ENCODE peak calls at places on chromosomes 1 and 21, in ten cellular contexts. X, C, Q, U, V, Y, A, D, Z and H are unnamed samples.

GRCh38 chr1:7519861-7520408 is 251.2 kb upstream of the VAMP3 start:
- DNase-seq in X (no peak), C (no peak), Q (no peak), U (no peak), V (no peak), Y (no peak), A (no peak), D (no peak), Z (no peak), H (no peak)

GRCh38 chr1:176789571-176790090 is 326.7 kb downstream of the PAPPA2 start:
- DNase-seq in X (no peak), C (no peak), Q (no peak), U (no peak), V (no peak), Y (no peak), A (no peak), D (peak; percentile 61), Z (no peak), H (peak; percentile 64)

GRCh38 chr1:229665912-229666558 is 40.0 kb downstream of the URB2 start:
- DNase-seq in X (no peak), C (no peak), Q (no peak), U (no peak), V (no peak), Y (no peak), A (no peak), D (peak; percentile 33), Z (no peak), H (no peak)

GRCh38 chr1:55197106-55197505 is 18.1 kb downstream of the USP24 start:
- DNase-seq in X (no peak), C (no peak), Q (no peak), U (no peak), V (no peak), Y (no peak), A (no peak), D (no peak), Z (no peak), H (no peak)

GRCh38 chr1:81314497-81314896 is 486.2 kb upstream of the ADGRL2 start:
- DNase-seq in X (no peak), C (no peak), Q (no peak), U (no peak), V (no peak), Y (no peak), A (no peak), D (no peak), Z (peak; percentile 53), H (no peak)

GRCh38 chr1:53321366-53321765 is 6.5 kb downstream of the LRP8 start:
- DNase-seq in X (no peak), C (no peak), Q (no peak), U (no peak), V (no peak), Y (no peak), A (no peak), D (no peak), Z (no peak), H (no peak)

GRCh38 chr1:41840592-41841246 is 78.0 kb downstream of the HIVEP3 start:
- DNase-seq in X (peak; percentile 24), C (no peak), Q (no peak), U (no peak), V (no peak), Y (no peak), A (no peak), D (peak; percentile 29), Z (no peak), H (no peak)

GRCh38 chr1:80593197-80593596 is 1207.5 kb upstream of the ADGRL2 start:
- DNase-seq in X (no peak), C (no peak), Q (no peak), U (no peak), V (no peak), Y (no peak), A (no peak), D (no peak), Z (no peak), H (no peak)

GRCh38 chr1:95854457-95854856 is 620.4 kb downstream of the RWDD3 start:
- DNase-seq in X (no peak), C (no peak), Q (no peak), U (no peak), V (no peak), Y (no peak), A (no peak), D (no peak), Z (no peak), H (no peak)

GRCh38 chr21:31493350-31493880 is 149.4 kb upstream of the TIAM1 start:
- DNase-seq in X (no peak), C (no peak), Q (no peak), U (no peak), V (no peak), Y (no peak), A (no peak), D (no peak), Z (no peak), H (no peak)

GRCh38 chr1:13809461-13810159 is 109.6 kb downstream of the PRDM2 start:
- DNase-seq in X (no peak), C (no peak), Q (no peak), U (no peak), V (no peak), Y (no peak), A (no peak), D (no peak), Z (no peak), H (no peak)

GRCh38 chr1:28885472-28885877 is 28.9 kb upstream of the EPB41 start:
- DNase-seq in X (no peak), C (no peak), Q (no peak), U (peak; percentile 2), V (no peak), Y (no peak), A (no peak), D (no peak), Z (no peak), H (no peak)

GRCh38 chr1:28882009-28882628 is 32.2 kb upstream of the EPB41 start:
- DNase-seq in X (peak; percentile 87), C (peak; percentile 89), Q (peak; percentile 88), U (peak; percentile 70), V (peak; percentile 89), Y (peak; percentile 87), A (peak; percentile 48), D (peak; percentile 88), Z (peak; percentile 86), H (peak; percentile 70)

GRCh38 chr1:28886731-28887417 is 27.5 kb upstream of the EPB41 start:
- DNase-seq in X (peak; percentile 85), C (peak; percentile 94), Q (peak; percentile 89), U (peak; percentile 91), V (no peak), Y (no peak), A (peak; percentile 93), D (peak; percentile 71), Z (peak; percentile 79), H (peak; percentile 66)

GRCh38 chr1:28885982-28886730 is 28.2 kb upstream of the EPB41 start:
- DNase-seq in X (no peak), C (no peak), Q (no peak), U (peak; percentile 3), V (no peak), Y (no peak), A (no peak), D (peak; percentile 7), Z (no peak), H (no peak)

DNA sequence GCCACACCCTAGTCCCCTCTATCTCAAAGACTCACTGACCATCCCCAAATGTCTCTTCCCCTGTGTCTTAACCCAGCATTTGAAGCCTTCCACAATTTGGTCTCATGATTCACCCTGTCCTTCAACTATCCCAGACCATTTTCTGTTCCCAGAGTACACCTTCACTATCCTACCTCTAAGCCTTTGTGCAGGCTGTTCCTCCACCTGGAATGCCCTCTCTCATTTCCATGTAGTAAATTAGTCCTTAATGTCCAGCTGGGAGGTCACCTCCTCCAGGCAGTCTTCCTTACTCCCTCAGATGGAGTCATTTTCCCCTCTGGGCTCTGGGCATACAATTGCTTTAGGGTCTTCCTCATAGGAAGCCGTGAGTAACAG is 31.1 kb upstream of the EPB41 start:
- DNase-seq in X (no peak), C (no peak), Q (no peak), U (no peak), V (no peak), Y (no peak), A (no peak), D (no peak), Z (no peak), H (no peak)
- H3K4me3 ChIP-seq in X (no peak overlapping the region), C (no peak overlapping the region), Q (no peak overlapping the region), U (no peak overlapping the region), V (no peak overlapping the region), Y (no peak overlapping the region), A (no peak overlapping the region), D (no peak overlapping the region), Z (no peak overlapping the region), H (no peak overlapping the region)

DNA sequence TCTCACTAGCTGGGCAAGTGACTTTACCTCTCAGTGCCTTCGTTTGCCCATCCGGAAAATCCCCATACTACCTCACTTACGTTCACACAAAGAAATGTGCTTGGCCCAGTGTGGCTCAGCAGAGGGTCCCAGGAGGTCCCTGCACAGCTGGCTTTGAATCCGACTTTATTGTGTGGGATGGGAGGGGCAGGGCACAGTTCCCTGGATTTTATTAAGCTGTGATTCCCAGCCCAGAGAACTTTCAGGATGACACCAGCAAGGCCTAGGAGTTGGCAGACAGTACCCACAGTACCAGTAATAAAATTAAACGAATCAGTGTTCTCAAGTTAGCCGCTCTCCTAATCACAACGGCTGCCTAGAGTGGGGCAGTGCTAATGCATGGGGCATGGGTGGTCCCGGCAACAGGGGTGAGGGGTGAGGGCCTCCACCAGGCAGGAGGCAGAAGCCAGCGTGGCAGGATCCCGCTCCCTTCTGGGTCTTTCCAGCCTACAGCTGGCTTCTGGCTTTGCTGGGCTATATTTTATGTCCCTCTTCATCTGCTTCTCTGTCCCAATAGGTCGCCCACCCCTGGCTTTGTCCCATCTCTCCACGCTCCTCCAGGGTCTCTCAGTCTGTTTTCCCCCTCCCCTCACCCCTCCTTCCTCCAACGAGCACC is 74.9 kb downstream of the VWA5B1 start:
- DNase-seq in X (no peak), C (no peak), Q (no peak), U (no peak), V (no peak), Y (no peak), A (no peak), D (no peak), Z (no peak), H (no peak)
- H3K4me3 ChIP-seq in X (peak overlapping the region; percentile 14), C (no peak overlapping the region), Q (no peak overlapping the region), U (no peak overlapping the region), V (no peak overlapping the region), Y (no peak overlapping the region), A (no peak overlapping the region), D (no peak overlapping the region), Z (no peak overlapping the region), H (no peak overlapping the region)

GRCh38 chr1:233863901-233864545 is 40.5 kb upstream of the SLC35F3 start:
- DNase-seq in X (no peak), C (no peak), Q (no peak), U (no peak), V (no peak), Y (no peak), A (no peak), D (no peak), Z (no peak), H (no peak)
- H3K4me3 ChIP-seq in X (no peak overlapping the region), C (no peak overlapping the region), Q (no peak overlapping the region), U (no peak overlapping the region), V (no peak overlapping the region), Y (no peak overlapping the region), A (no peak overlapping the region), D (no peak overlapping the region), Z (no peak overlapping the region), H (no peak overlapping the region)

GRCh38 chr1:234721476-234722266 is 111.7 kb upstream of the IRF2BP2 start:
- DNase-seq in X (peak; percentile 62), C (peak; percentile 76), Q (peak; percentile 57), U (no peak), V (peak; percentile 68), Y (no peak), A (no peak), D (peak; percentile 90), Z (peak; percentile 98), H (peak; percentile 74)
- H3K4me3 ChIP-seq in X (no peak overlapping the region), C (no peak overlapping the region), Q (no peak overlapping the region), U (no peak overlapping the region), V (peak overlapping the region; percentile 0), Y (no peak overlapping the region), A (no peak overlapping the region), D (peak overlapping the region; percentile 46), Z (no peak overlapping the region), H (no peak overlapping the region)